ENCODE peak calls at places on chromosome 13, in seven cellular contexts. One of them, this sample, is unnamed.

GRCh38 chr13:101919541-101920306 is 467.2 kb downstream of the ITGBL1 start:
- DNase-seq in neuronal stem cell: peak; percentile 56
- DNase-seq in H1: peak; percentile 85
- DNase-seq in IMR-90: peak; percentile 10
- DNase-seq in H9: peak; percentile 73
- DNase-seq in mesenchymal stem cell: peak; percentile 42
- DNase-seq in mesendoderm: peak; percentile 65
- DNase-seq in this sample: no peak

GRCh38 chr13:60312851-60313505 is 84.0 kb upstream of the TDRD3 start:
- DNase-seq in neuronal stem cell: no peak
- DNase-seq in H1: no peak
- DNase-seq in IMR-90: no peak
- DNase-seq in H9: no peak
- DNase-seq in mesenchymal stem cell: no peak
- DNase-seq in mesendoderm: no peak
- DNase-seq in this sample: no peak

GRCh38 chr13:101258071-101258470 is 158.2 kb downstream of the NALCN start:
- DNase-seq in neuronal stem cell: peak; percentile 4
- DNase-seq in H1: no peak
- DNase-seq in IMR-90: peak; percentile 86
- DNase-seq in H9: peak; percentile 64
- DNase-seq in mesenchymal stem cell: peak; percentile 94
- DNase-seq in mesendoderm: peak; percentile 86
- DNase-seq in this sample: peak; percentile 48

GRCh38 chr13:107023335-107023734 is 455.4 kb upstream of the ARGLU1 start:
- DNase-seq in neuronal stem cell: no peak
- DNase-seq in H1: no peak
- DNase-seq in IMR-90: no peak
- DNase-seq in H9: no peak
- DNase-seq in mesenchymal stem cell: no peak
- DNase-seq in mesendoderm: no peak
- DNase-seq in this sample: no peak

GRCh38 chr13:91133941-91134772 is 213.3 kb upstream of the MIR17HG start:
- DNase-seq in neuronal stem cell: peak; percentile 48
- DNase-seq in H1: no peak
- DNase-seq in IMR-90: peak; percentile 54
- DNase-seq in H9: peak; percentile 53
- DNase-seq in mesenchymal stem cell: peak; percentile 68
- DNase-seq in mesendoderm: peak; percentile 79
- DNase-seq in this sample: peak; percentile 30

GRCh38 chr13:93180376-93180966 is 46.1 kb upstream of the GPC6 start:
- DNase-seq in neuronal stem cell: no peak
- DNase-seq in H1: no peak
- DNase-seq in IMR-90: peak; percentile 52
- DNase-seq in H9: no peak
- DNase-seq in mesenchymal stem cell: peak; percentile 63
- DNase-seq in mesendoderm: no peak
- DNase-seq in this sample: peak; percentile 2

GRCh38 chr13:106612688-106613087 is 44.8 kb upstream of the ARGLU1 start:
- DNase-seq in neuronal stem cell: no peak
- DNase-seq in H1: no peak
- DNase-seq in IMR-90: peak; percentile 59
- DNase-seq in H9: no peak
- DNase-seq in mesenchymal stem cell: peak; percentile 23
- DNase-seq in mesendoderm: no peak
- DNase-seq in this sample: no peak

GRCh38 chr13:49444517-49445395 is 682 bp downstream of the SETDB2 start:
- DNase-seq in neuronal stem cell: peak; percentile 29
- DNase-seq in H1: no peak
- DNase-seq in IMR-90: peak; percentile 68
- DNase-seq in H9: no peak
- DNase-seq in mesenchymal stem cell: peak; percentile 80
- DNase-seq in mesendoderm: peak; percentile 89
- DNase-seq in this sample: peak; percentile 74

GRCh38 chr13:74148437-74148836 is 14.2 kb upstream of the KLF12 start:
- DNase-seq in neuronal stem cell: no peak
- DNase-seq in H1: no peak
- DNase-seq in IMR-90: no peak
- DNase-seq in H9: no peak
- DNase-seq in mesenchymal stem cell: no peak
- DNase-seq in mesendoderm: no peak
- DNase-seq in this sample: no peak

GRCh38 chr13:52785721-52786120 is 46.1 kb upstream of the CNMD start:
- DNase-seq in neuronal stem cell: no peak
- DNase-seq in H1: no peak
- DNase-seq in IMR-90: no peak
- DNase-seq in H9: no peak
- DNase-seq in mesenchymal stem cell: no peak
- DNase-seq in mesendoderm: no peak
- DNase-seq in this sample: no peak

GRCh38 chr13:47757681-47758080 is 243.4 kb downstream of the SUCLA2 start:
- DNase-seq in neuronal stem cell: no peak
- DNase-seq in H1: no peak
- DNase-seq in IMR-90: no peak
- DNase-seq in H9: no peak
- DNase-seq in mesenchymal stem cell: no peak
- DNase-seq in mesendoderm: no peak
- DNase-seq in this sample: no peak

GRCh38 chr13:46173656-46174055 is 8.3 kb downstream of the LCP1 start:
- DNase-seq in neuronal stem cell: no peak
- DNase-seq in H1: no peak
- DNase-seq in IMR-90: no peak
- DNase-seq in H9: no peak
- DNase-seq in mesenchymal stem cell: no peak
- DNase-seq in mesendoderm: no peak
- DNase-seq in this sample: peak; percentile 32

GRCh38 chr13:45074721-45075120 is 45.6 kb upstream of the GTF2F2 start:
- DNase-seq in neuronal stem cell: no peak
- DNase-seq in H1: no peak
- DNase-seq in IMR-90: no peak
- DNase-seq in H9: no peak
- DNase-seq in mesenchymal stem cell: no peak
- DNase-seq in mesendoderm: peak; percentile 66
- DNase-seq in this sample: no peak

GRCh38 chr13:91400094-91400462 is 1.7 kb downstream of the GPC5 start:
- DNase-seq in neuronal stem cell: no peak
- DNase-seq in H1: no peak
- DNase-seq in IMR-90: no peak
- DNase-seq in H9: no peak
- DNase-seq in mesenchymal stem cell: no peak
- DNase-seq in mesendoderm: no peak
- DNase-seq in this sample: no peak

DNA sequence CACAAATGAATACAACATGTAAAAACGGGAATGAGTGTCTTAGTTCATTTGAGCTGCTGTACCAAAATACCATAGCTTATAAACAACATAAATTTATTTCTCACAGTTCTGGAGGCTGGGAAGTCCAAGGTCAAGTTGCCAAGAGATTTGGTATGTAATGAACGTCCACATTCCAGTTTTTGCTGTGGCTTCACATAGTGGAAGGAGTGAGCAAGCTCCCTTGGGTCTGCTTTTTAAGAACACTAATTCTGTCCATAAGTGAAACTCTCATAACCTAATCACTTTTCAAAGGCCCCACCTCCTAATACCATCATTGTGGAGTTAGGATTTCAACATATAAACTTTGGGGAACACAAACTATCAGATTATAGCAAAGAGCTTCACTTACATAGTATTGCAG is 1189.6 kb downstream of the PCDH9 start:
- DNase-seq in neuronal stem cell: no peak
- DNase-seq in H1: no peak
- DNase-seq in IMR-90: no peak
- DNase-seq in H9: no peak
- DNase-seq in mesenchymal stem cell: peak; percentile 6
- DNase-seq in mesendoderm: no peak
- DNase-seq in this sample: no peak
- H4K8ac ChIP-seq in neuronal stem cell: no peak overlapping the region
- H4K8ac ChIP-seq in H1: no peak overlapping the region
- H4K8ac ChIP-seq in IMR-90: no peak overlapping the region
- H4K8ac ChIP-seq in H9: no peak overlapping the region
- H4K8ac ChIP-seq in mesenchymal stem cell: no peak overlapping the region
- H4K8ac ChIP-seq in mesendoderm: no peak overlapping the region
- H4K8ac ChIP-seq in this sample: no peak overlapping the region

DNA sequence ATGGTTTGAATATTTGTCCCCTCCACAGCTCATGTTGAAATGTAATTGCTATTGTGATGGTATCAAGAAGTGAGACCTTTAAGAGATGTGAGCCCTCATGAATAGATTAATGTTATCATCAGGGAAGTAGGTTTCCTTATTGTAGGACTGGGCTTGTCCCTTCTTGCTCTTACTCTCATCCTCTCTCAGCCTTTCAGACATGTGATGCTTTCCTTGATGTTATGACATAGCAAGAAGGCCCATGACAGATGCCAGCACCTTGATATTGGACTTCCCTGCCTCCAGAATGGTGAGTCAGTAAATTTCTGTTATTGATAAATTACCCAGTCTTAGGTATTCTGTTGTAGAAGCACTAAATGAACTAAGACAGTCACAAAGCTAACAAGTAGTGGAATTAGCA is 5.7 kb upstream of the ZMYM2 start:
- DNase-seq in neuronal stem cell: no peak
- DNase-seq in H1: no peak
- DNase-seq in IMR-90: no peak
- DNase-seq in H9: no peak
- DNase-seq in mesenchymal stem cell: no peak
- DNase-seq in mesendoderm: no peak
- DNase-seq in this sample: no peak
- H4K8ac ChIP-seq in neuronal stem cell: no peak overlapping the region
- H4K8ac ChIP-seq in H1: no peak overlapping the region
- H4K8ac ChIP-seq in IMR-90: no peak overlapping the region
- H4K8ac ChIP-seq in H9: no peak overlapping the region
- H4K8ac ChIP-seq in mesenchymal stem cell: no peak overlapping the region
- H4K8ac ChIP-seq in mesendoderm: no peak overlapping the region
- H4K8ac ChIP-seq in this sample: no peak overlapping the region

GRCh38 chr13:109968876-109969577 is 182.6 kb upstream of the IRS2 start:
- DNase-seq in neuronal stem cell: no peak
- DNase-seq in H1: no peak
- DNase-seq in IMR-90: no peak
- DNase-seq in H9: no peak
- DNase-seq in mesenchymal stem cell: no peak
- DNase-seq in mesendoderm: no peak
- DNase-seq in this sample: no peak

GRCh38 chr13:109957875-109958274 is 171.5 kb upstream of the IRS2 start:
- DNase-seq in neuronal stem cell: no peak
- DNase-seq in H1: no peak
- DNase-seq in IMR-90: no peak
- DNase-seq in H9: no peak
- DNase-seq in mesenchymal stem cell: no peak
- DNase-seq in mesendoderm: no peak
- DNase-seq in this sample: no peak

GRCh38 chr13:109964164-109964563 is 177.8 kb upstream of the IRS2 start:
- DNase-seq in neuronal stem cell: no peak
- DNase-seq in H1: no peak
- DNase-seq in IMR-90: no peak
- DNase-seq in H9: no peak
- DNase-seq in mesenchymal stem cell: no peak
- DNase-seq in mesendoderm: no peak
- DNase-seq in this sample: no peak

GRCh38 chr13:109959903-109960302 is 173.5 kb upstream of the IRS2 start:
- DNase-seq in neuronal stem cell: no peak
- DNase-seq in H1: no peak
- DNase-seq in IMR-90: no peak
- DNase-seq in H9: no peak
- DNase-seq in mesenchymal stem cell: no peak
- DNase-seq in mesendoderm: no peak
- DNase-seq in this sample: no peak

GRCh38 chr13:109963384-109963783 is 177.0 kb upstream of the IRS2 start:
- DNase-seq in neuronal stem cell: no peak
- DNase-seq in H1: no peak
- DNase-seq in IMR-90: no peak
- DNase-seq in H9: no peak
- DNase-seq in mesenchymal stem cell: no peak
- DNase-seq in mesendoderm: no peak
- DNase-seq in this sample: no peak
- H4K8ac ChIP-seq in neuronal stem cell: no peak overlapping the region
- H4K8ac ChIP-seq in H1: no peak overlapping the region
- H4K8ac ChIP-seq in IMR-90: no peak overlapping the region
- H4K8ac ChIP-seq in H9: no peak overlapping the region
- H4K8ac ChIP-seq in mesenchymal stem cell: no peak overlapping the region
- H4K8ac ChIP-seq in mesendoderm: no peak overlapping the region
- H4K8ac ChIP-seq in this sample: no peak overlapping the region

DNA sequence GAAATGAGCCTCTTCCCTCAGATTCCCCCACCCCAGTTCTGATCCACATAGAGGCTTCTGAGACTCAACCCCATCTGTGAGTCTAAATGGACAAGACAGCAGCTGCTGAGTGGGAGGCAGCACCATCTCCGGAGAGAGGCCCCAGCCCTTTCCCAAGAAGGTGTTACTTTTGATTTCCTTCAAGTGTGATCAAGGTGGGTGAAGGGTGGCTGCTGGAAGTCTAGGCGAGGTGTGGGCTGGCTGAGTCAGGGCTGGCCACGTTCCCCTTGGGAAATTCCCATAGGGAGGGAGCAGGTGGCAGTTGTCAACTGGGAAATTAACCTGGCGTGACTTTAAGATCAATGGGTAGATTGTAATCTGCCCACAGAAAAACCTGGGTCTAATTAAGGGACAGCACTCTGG is 148.0 kb downstream of the FOXO1 start:
- DNase-seq in neuronal stem cell: no peak
- DNase-seq in H1: peak; percentile 28
- DNase-seq in IMR-90: no peak
- DNase-seq in H9: no peak
- DNase-seq in mesenchymal stem cell: no peak
- DNase-seq in mesendoderm: peak; percentile 68
- DNase-seq in this sample: no peak
- H4K8ac ChIP-seq in neuronal stem cell: no peak overlapping the region
- H4K8ac ChIP-seq in H1: no peak overlapping the region
- H4K8ac ChIP-seq in IMR-90: no peak overlapping the region
- H4K8ac ChIP-seq in H9: no peak overlapping the region
- H4K8ac ChIP-seq in mesenchymal stem cell: no peak overlapping the region
- H4K8ac ChIP-seq in mesendoderm: no peak overlapping the region
- H4K8ac ChIP-seq in this sample: no peak overlapping the region

GRCh38 chr13:77536358-77536757 is 852 bp downstream of the SCEL start:
- DNase-seq in neuronal stem cell: no peak
- DNase-seq in H1: no peak
- DNase-seq in IMR-90: no peak
- DNase-seq in H9: no peak
- DNase-seq in mesenchymal stem cell: no peak
- DNase-seq in mesendoderm: no peak
- DNase-seq in this sample: peak; percentile 29
- H4K8ac ChIP-seq in neuronal stem cell: no peak overlapping the region
- H4K8ac ChIP-seq in H1: no peak overlapping the region
- H4K8ac ChIP-seq in IMR-90: no peak overlapping the region
- H4K8ac ChIP-seq in H9: no peak overlapping the region
- H4K8ac ChIP-seq in mesenchymal stem cell: no peak overlapping the region
- H4K8ac ChIP-seq in mesendoderm: no peak overlapping the region
- H4K8ac ChIP-seq in this sample: no peak overlapping the region

GRCh38 chr13:30119476-30119875 is 187.9 kb downstream of the KATNAL1 start:
- DNase-seq in neuronal stem cell: no peak
- DNase-seq in H1: no peak
- DNase-seq in IMR-90: peak; percentile 64
- DNase-seq in H9: no peak
- DNase-seq in mesenchymal stem cell: peak; percentile 78
- DNase-seq in mesendoderm: no peak
- DNase-seq in this sample: peak; percentile 90
- H4K8ac ChIP-seq in neuronal stem cell: no peak overlapping the region
- H4K8ac ChIP-seq in H1: no peak overlapping the region
- H4K8ac ChIP-seq in IMR-90: peak overlapping the region; percentile 35
- H4K8ac ChIP-seq in H9: no peak overlapping the region
- H4K8ac ChIP-seq in mesenchymal stem cell: peak overlapping the region; percentile 89
- H4K8ac ChIP-seq in mesendoderm: no peak overlapping the region
- H4K8ac ChIP-seq in this sample: no peak overlapping the region

This sample was measured in trophoblast cell.